ENCODE peak calls at places on chromosomes 5 and 9, in nine cellular contexts. One of them, this sample, is unnamed.
A peak's percentile ranks its signal among the peaks of the same experiment; 100 is the strongest.

GRCh38 chr5:87164409-87164808 is 103.3 kb upstream of the RASA1 start:
- DNase-seq in tibial nerve: no peak
- DNase-seq in breast epithelium: no peak
- DNase-seq in PC-3: peak; percentile 43
- DNase-seq in colonic mucosa: no peak
- DNase-seq in IMR-90: peak; percentile 29
- DNase-seq in A549: no peak
- DNase-seq in ovary: no peak
- DNase-seq in heart left ventricle: no peak
- DNase-seq in this sample: no peak

GRCh38 chr5:177116631-177117373 is 16.8 kb upstream of the NSD1 start:
- DNase-seq in tibial nerve: peak; percentile 82
- DNase-seq in breast epithelium: peak; percentile 87
- DNase-seq in PC-3: no peak
- DNase-seq in colonic mucosa: peak; percentile 85
- DNase-seq in IMR-90: peak; percentile 53
- DNase-seq in A549: no peak
- DNase-seq in ovary: peak; percentile 91
- DNase-seq in heart left ventricle: peak; percentile 91
- DNase-seq in this sample: no peak

GRCh38 chr9:111271481-111272080 is 58.4 kb downstream of the OR2K2 start:
- DNase-seq in tibial nerve: no peak
- DNase-seq in breast epithelium: no peak
- DNase-seq in PC-3: no peak
- DNase-seq in colonic mucosa: no peak
- DNase-seq in IMR-90: peak; percentile 65
- DNase-seq in A549: no peak
- DNase-seq in ovary: no peak
- DNase-seq in heart left ventricle: no peak
- DNase-seq in this sample: no peak

GRCh38 chr5:154086123-154086522 is 47.4 kb downstream of the MFAP3 start:
- DNase-seq in tibial nerve: no peak
- DNase-seq in breast epithelium: no peak
- DNase-seq in PC-3: no peak
- DNase-seq in colonic mucosa: no peak
- DNase-seq in IMR-90: no peak
- DNase-seq in A549: no peak
- DNase-seq in ovary: no peak
- DNase-seq in heart left ventricle: no peak
- DNase-seq in this sample: no peak

GRCh38 chr9:69122086-69122390 is 52.0 kb upstream of the TJP2 start:
- DNase-seq in tibial nerve: peak; percentile 53
- DNase-seq in breast epithelium: peak; percentile 75
- DNase-seq in PC-3: peak; percentile 48
- DNase-seq in colonic mucosa: peak; percentile 68
- DNase-seq in IMR-90: peak; percentile 61
- DNase-seq in A549: peak; percentile 20
- DNase-seq in ovary: peak; percentile 72
- DNase-seq in heart left ventricle: peak; percentile 76
- DNase-seq in this sample: no peak

GRCh38 chr5:34621280-34622045 is 34.7 kb upstream of the RAI14 start:
- DNase-seq in tibial nerve: no peak
- DNase-seq in breast epithelium: no peak
- DNase-seq in PC-3: no peak
- DNase-seq in colonic mucosa: no peak
- DNase-seq in IMR-90: peak; percentile 61
- DNase-seq in A549: no peak
- DNase-seq in ovary: no peak
- DNase-seq in heart left ventricle: no peak
- DNase-seq in this sample: no peak

GRCh38 chr9:84266087-84266561 is 74.4 kb downstream of the SLC28A3 start:
- DNase-seq in tibial nerve: no peak
- DNase-seq in breast epithelium: no peak
- DNase-seq in PC-3: no peak
- DNase-seq in colonic mucosa: peak; percentile 20
- DNase-seq in IMR-90: no peak
- DNase-seq in A549: peak; percentile 19
- DNase-seq in ovary: no peak
- DNase-seq in heart left ventricle: no peak
- DNase-seq in this sample: no peak

GRCh38 chr5:111685969-111686368 is 71.0 kb downstream of the NREP start:
- DNase-seq in tibial nerve: no peak
- DNase-seq in breast epithelium: no peak
- DNase-seq in PC-3: peak; percentile 65
- DNase-seq in colonic mucosa: no peak
- DNase-seq in IMR-90: no peak
- DNase-seq in A549: peak; percentile 12
- DNase-seq in ovary: no peak
- DNase-seq in heart left ventricle: no peak
- DNase-seq in this sample: peak; percentile 35

GRCh38 chr9:130433168-130433946 is 11.4 kb upstream of the ASS1 start:
- DNase-seq in tibial nerve: no peak
- DNase-seq in breast epithelium: no peak
- DNase-seq in PC-3: peak; percentile 39
- DNase-seq in colonic mucosa: no peak
- DNase-seq in IMR-90: peak; percentile 39
- DNase-seq in A549: peak; percentile 68
- DNase-seq in ovary: peak; percentile 74
- DNase-seq in heart left ventricle: peak; percentile 55
- DNase-seq in this sample: no peak

GRCh38 chr5:33579789-33580188 is 139.0 kb downstream of the TARS1 start:
- DNase-seq in tibial nerve: no peak
- DNase-seq in breast epithelium: no peak
- DNase-seq in PC-3: no peak
- DNase-seq in colonic mucosa: no peak
- DNase-seq in IMR-90: no peak
- DNase-seq in A549: no peak
- DNase-seq in ovary: no peak
- DNase-seq in heart left ventricle: no peak
- DNase-seq in this sample: no peak

GRCh38 chr5:27316283-27316675 is 277.9 kb upstream of the CDH9 start:
- DNase-seq in tibial nerve: no peak
- DNase-seq in breast epithelium: no peak
- DNase-seq in PC-3: peak; percentile 73
- DNase-seq in colonic mucosa: no peak
- DNase-seq in IMR-90: peak; percentile 86
- DNase-seq in A549: peak; percentile 4
- DNase-seq in ovary: no peak
- DNase-seq in heart left ventricle: no peak
- DNase-seq in this sample: no peak

GRCh38 chr5:27311544-27311943 is 273.2 kb upstream of the CDH9 start:
- DNase-seq in tibial nerve: no peak
- DNase-seq in breast epithelium: no peak
- DNase-seq in PC-3: no peak
- DNase-seq in colonic mucosa: no peak
- DNase-seq in IMR-90: peak; percentile 26
- DNase-seq in A549: no peak
- DNase-seq in ovary: no peak
- DNase-seq in heart left ventricle: no peak
- DNase-seq in this sample: no peak

GRCh38 chr5:27312291-27312690 is 273.9 kb upstream of the CDH9 start:
- DNase-seq in tibial nerve: no peak
- DNase-seq in breast epithelium: no peak
- DNase-seq in PC-3: no peak
- DNase-seq in colonic mucosa: no peak
- DNase-seq in IMR-90: no peak
- DNase-seq in A549: no peak
- DNase-seq in ovary: no peak
- DNase-seq in heart left ventricle: no peak
- DNase-seq in this sample: no peak

GRCh38 chr5:27315541-27316282 is 277.3 kb upstream of the CDH9 start:
- DNase-seq in tibial nerve: no peak
- DNase-seq in breast epithelium: no peak
- DNase-seq in PC-3: peak; percentile 63
- DNase-seq in colonic mucosa: no peak
- DNase-seq in IMR-90: peak; percentile 77
- DNase-seq in A549: no peak
- DNase-seq in ovary: no peak
- DNase-seq in heart left ventricle: no peak
- DNase-seq in this sample: peak; percentile 25

GRCh38 chr5:27313549-27313948 is 275.2 kb upstream of the CDH9 start:
- DNase-seq in tibial nerve: no peak
- DNase-seq in breast epithelium: no peak
- DNase-seq in PC-3: no peak
- DNase-seq in colonic mucosa: no peak
- DNase-seq in IMR-90: no peak
- DNase-seq in A549: no peak
- DNase-seq in ovary: no peak
- DNase-seq in heart left ventricle: no peak
- DNase-seq in this sample: no peak
- H3K4me1 ChIP-seq in tibial nerve: peaks cover 6% of the 10 kb centered on the region
- H3K4me1 ChIP-seq in breast epithelium: no peaks in the 10 kb centered on the region
- H3K4me1 ChIP-seq in PC-3: peaks cover 28% of the 10 kb centered on the region
- H3K4me1 ChIP-seq in colonic mucosa: no peaks in the 10 kb centered on the region
- H3K4me1 ChIP-seq in IMR-90: peaks cover 4% of the 10 kb centered on the region
- H3K4me1 ChIP-seq in A549: peaks cover 9% of the 10 kb centered on the region
- H3K4me1 ChIP-seq in ovary: no peaks in the 10 kb centered on the region
- H3K4me1 ChIP-seq in heart left ventricle: no peaks in the 10 kb centered on the region
- H3K4me1 ChIP-seq in this sample: peaks cover 1% of the 10 kb centered on the region

DNA sequence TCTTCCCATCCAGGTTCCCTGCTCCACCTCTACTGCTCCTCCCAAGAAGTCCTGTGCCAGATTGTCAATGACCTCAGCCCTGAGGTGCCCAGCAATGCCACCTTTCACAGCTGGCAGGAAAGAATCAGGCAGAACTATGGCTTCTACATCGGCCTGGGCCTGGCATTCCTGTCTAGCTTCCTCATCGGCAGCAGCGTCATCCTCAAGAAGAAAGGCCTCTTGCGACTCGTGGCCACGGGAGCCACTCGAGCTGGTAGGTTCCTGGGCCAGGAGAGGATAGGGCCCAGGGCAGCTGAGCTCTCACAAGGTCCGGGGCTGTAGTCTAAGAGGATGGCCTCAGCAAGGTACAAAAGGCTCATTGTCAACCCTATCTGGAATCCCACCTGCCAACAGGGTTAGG is 3.1 kb downstream of the NIPAL4 start:
- DNase-seq in tibial nerve: no peak
- DNase-seq in breast epithelium: no peak
- DNase-seq in PC-3: no peak
- DNase-seq in colonic mucosa: no peak
- DNase-seq in IMR-90: no peak
- DNase-seq in A549: no peak
- DNase-seq in ovary: no peak
- DNase-seq in heart left ventricle: no peak
- DNase-seq in this sample: no peak
- H3K27ac ChIP-seq in tibial nerve: no peak overlapping the region
- H3K27ac ChIP-seq in breast epithelium: no peak overlapping the region
- H3K27ac ChIP-seq in PC-3: no peak overlapping the region
- H3K27ac ChIP-seq in colonic mucosa: no peak overlapping the region
- H3K27ac ChIP-seq in IMR-90: no peak overlapping the region
- H3K27ac ChIP-seq in A549: peak overlapping the region; percentile 80
- H3K27ac ChIP-seq in ovary: no peak overlapping the region
- H3K27ac ChIP-seq in heart left ventricle: no peak overlapping the region
- H3K27ac ChIP-seq in this sample: no peak overlapping the region

GRCh38 chr9:117649126-117649525 is 55.1 kb upstream of the TLR4 start:
- DNase-seq in tibial nerve: no peak
- DNase-seq in breast epithelium: no peak
- DNase-seq in PC-3: no peak
- DNase-seq in colonic mucosa: no peak
- DNase-seq in IMR-90: no peak
- DNase-seq in A549: no peak
- DNase-seq in ovary: no peak
- DNase-seq in heart left ventricle: no peak
- DNase-seq in this sample: no peak

GRCh38 chr9:117643288-117643654 is 60.9 kb upstream of the TLR4 start:
- DNase-seq in tibial nerve: no peak
- DNase-seq in breast epithelium: no peak
- DNase-seq in PC-3: no peak
- DNase-seq in colonic mucosa: no peak
- DNase-seq in IMR-90: no peak
- DNase-seq in A549: no peak
- DNase-seq in ovary: no peak
- DNase-seq in heart left ventricle: no peak
- DNase-seq in this sample: no peak

GRCh38 chr9:117644607-117645244 is 59.5 kb upstream of the TLR4 start:
- DNase-seq in tibial nerve: peak; percentile 85
- DNase-seq in breast epithelium: peak; percentile 75
- DNase-seq in PC-3: peak; percentile 64
- DNase-seq in colonic mucosa: peak; percentile 77
- DNase-seq in IMR-90: peak; percentile 49
- DNase-seq in A549: peak; percentile 68
- DNase-seq in ovary: peak; percentile 70
- DNase-seq in heart left ventricle: peak; percentile 51
- DNase-seq in this sample: peak; percentile 55

GRCh38 chr9:117645245-117645636 is 59.0 kb upstream of the TLR4 start:
- DNase-seq in tibial nerve: peak; percentile 5
- DNase-seq in breast epithelium: no peak
- DNase-seq in PC-3: no peak
- DNase-seq in colonic mucosa: no peak
- DNase-seq in IMR-90: no peak
- DNase-seq in A549: no peak
- DNase-seq in ovary: no peak
- DNase-seq in heart left ventricle: no peak
- DNase-seq in this sample: no peak

GRCh38 chr9:117644133-117644532 is 60.1 kb upstream of the TLR4 start:
- DNase-seq in tibial nerve: no peak
- DNase-seq in breast epithelium: no peak
- DNase-seq in PC-3: no peak
- DNase-seq in colonic mucosa: no peak
- DNase-seq in IMR-90: no peak
- DNase-seq in A549: no peak
- DNase-seq in ovary: no peak
- DNase-seq in heart left ventricle: no peak
- DNase-seq in this sample: no peak
- H3K4me3 ChIP-seq in tibial nerve: no peak overlapping the region
- H3K4me3 ChIP-seq in breast epithelium: no peak overlapping the region
- H3K4me3 ChIP-seq in PC-3: peak overlapping the region; percentile 27
- H3K4me3 ChIP-seq in colonic mucosa: no peak overlapping the region
- H3K4me3 ChIP-seq in IMR-90: no peak overlapping the region
- H3K4me3 ChIP-seq in A549: no peak overlapping the region
- H3K4me3 ChIP-seq in ovary: no peak overlapping the region
- H3K4me3 ChIP-seq in heart left ventricle: no peak overlapping the region
- H3K4me3 ChIP-seq in this sample: no peak overlapping the region

GRCh38 chr5:41339339-41339738 is 126.0 kb upstream of the C6 start:
- DNase-seq in tibial nerve: no peak
- DNase-seq in breast epithelium: no peak
- DNase-seq in PC-3: no peak
- DNase-seq in colonic mucosa: no peak
- DNase-seq in IMR-90: no peak
- DNase-seq in A549: no peak
- DNase-seq in ovary: no peak
- DNase-seq in heart left ventricle: no peak
- DNase-seq in this sample: no peak
- H3K4me1 ChIP-seq in tibial nerve: peaks cover 38% of the 10 kb centered on the region
- H3K4me1 ChIP-seq in breast epithelium: no peaks in the 10 kb centered on the region
- H3K4me1 ChIP-seq in PC-3: peaks cover 12% of the 10 kb centered on the region
- H3K4me1 ChIP-seq in colonic mucosa: no peaks in the 10 kb centered on the region
- H3K4me1 ChIP-seq in IMR-90: no peaks in the 10 kb centered on the region
- H3K4me1 ChIP-seq in A549: peaks cover 5% of the 10 kb centered on the region
- H3K4me1 ChIP-seq in ovary: peaks cover 2% of the 10 kb centered on the region
- H3K4me1 ChIP-seq in heart left ventricle: peaks cover 29% of the 10 kb centered on the region
- H3K4me1 ChIP-seq in this sample: no peaks in the 10 kb centered on the region

This sample was measured in iPS DF 6.9.